ENCODE peak calls at places on chromosomes 16 and 17, in five cellular contexts. J, M, X, T and Q are unnamed samples.

GRCh38 chr17:79991924-79992656 is 43.6 kb downstream of the TBC1D16 start:
- DNase-seq in J (no peak), X (no peak), T (no peak), M (peak; percentile 40), Q (no peak)

GRCh38 chr17:51064061-51064735 is 56.5 kb downstream of the SPAG9 start:
- DNase-seq in J (no peak), M (no peak), T (no peak), X (no peak), Q (no peak)

GRCh38 chr17:32960815-32961214 is 30.8 kb upstream of the SPACA3 start:
- DNase-seq in M (no peak), X (no peak), J (no peak), T (no peak), Q (no peak)

GRCh38 chr17:2693561-2694380 is 17.8 kb downstream of the CLUH start:
- DNase-seq in T (no peak), X (peak; percentile 54), M (no peak), J (no peak), Q (no peak)

GRCh38 chr16:79436885-79437284 is 163.7 kb downstream of the MAF start:
- DNase-seq in J (no peak), X (no peak), T (no peak), M (no peak), Q (no peak)

GRCh38 chr16:50208460-50208931 is 55.4 kb downstream of the TENT4B start:
- DNase-seq in M (no peak), X (no peak), J (no peak), T (no peak), Q (no peak)

GRCh38 chr17:48374650-48375230 is 55.3 kb downstream of the SKAP1 start:
- DNase-seq in X (no peak), T (peak; percentile 63), M (peak; percentile 74), J (no peak), Q (no peak)

GRCh38 chr16:85974428-85975375 is 75.7 kb downstream of the IRF8 start:
- DNase-seq in J (no peak), X (no peak), T (no peak), M (no peak), Q (no peak)

GRCh38 chr16:51556694-51557327 is 405.7 kb upstream of the SALL1 start:
- DNase-seq in M (no peak), T (no peak), X (no peak), J (peak; percentile 92), Q (peak; percentile 98)

GRCh38 chr16:88554711-88555264 is 15.4 kb upstream of the ZC3H18 start:
- DNase-seq in T (no peak), J (no peak), X (no peak), M (no peak), Q (no peak)

GRCh38 chr17:77963441-77963840 is 4.9 kb downstream of the TNRC6C start:
- DNase-seq in T (no peak), X (no peak), J (peak; percentile 54), M (peak; percentile 74), Q (peak; percentile 95)

GRCh38 chr17:61926831-61927210 is 961 bp downstream of the INTS2 start:
- DNase-seq in X (no peak), M (no peak), J (no peak), T (no peak), Q (no peak)
- H3K4me3 ChIP-seq in X (peak overlapping the region; percentile 67), M (peak overlapping the region; percentile 68), J (peak overlapping the region; percentile 68), T (peak overlapping the region; percentile 88), Q (peak overlapping the region; percentile 78)

GRCh38 chr16:17469742-17470001 is 1.1 kb downstream of the XYLT1 start:
- DNase-seq in X (no peak), T (no peak), M (no peak), J (no peak), Q (no peak)
- H3K4me3 ChIP-seq in X (peak overlapping the region; percentile 69), T (no peak overlapping the region), M (peak overlapping the region; percentile 82), J (peak overlapping the region; percentile 73), Q (peak overlapping the region; percentile 91)

GRCh38 chr17:41547378-41547841 is 19.3 kb upstream of the KRT19 start:
- DNase-seq in M (peak; percentile 38), J (no peak), X (no peak), T (peak; percentile 75), Q (no peak)

GRCh38 chr17:41551370-41551769 is 20.5 kb downstream of the KRT9 start:
- DNase-seq in M (no peak), J (no peak), T (no peak), X (no peak), Q (no peak)

GRCh38 chr17:41548844-41549595 is 20.9 kb upstream of the KRT19 start:
- DNase-seq in T (peak; percentile 83), J (no peak), X (peak; percentile 87), M (peak; percentile 95), Q (peak; percentile 73)

GRCh38 chr17:41547921-41548843 is 20.1 kb upstream of the KRT19 start:
- DNase-seq in T (peak; percentile 96), X (peak; percentile 94), J (peak; percentile 92), M (no peak), Q (peak; percentile 98)

GRCh38 chr17:41549596-41550039 is 21.5 kb upstream of the KRT19 start:
- DNase-seq in M (no peak), X (no peak), T (no peak), J (no peak), Q (peak; percentile 24)
- H3K4me3 ChIP-seq in M (no peak overlapping the region), X (no peak overlapping the region), T (no peak overlapping the region), J (no peak overlapping the region), Q (no peak overlapping the region)

GRCh38 chr17:7615265-7615747 is 609 bp upstream of the FXR2 start:
- DNase-seq in X (no peak), M (no peak), T (no peak), J (no peak), Q (no peak)
- H3K4me3 ChIP-seq in X (peak overlapping the region; percentile 82), M (peak overlapping the region; percentile 51), T (peak overlapping the region; percentile 42), J (peak overlapping the region; percentile 48), Q (peak overlapping the region; percentile 44)

DNA sequence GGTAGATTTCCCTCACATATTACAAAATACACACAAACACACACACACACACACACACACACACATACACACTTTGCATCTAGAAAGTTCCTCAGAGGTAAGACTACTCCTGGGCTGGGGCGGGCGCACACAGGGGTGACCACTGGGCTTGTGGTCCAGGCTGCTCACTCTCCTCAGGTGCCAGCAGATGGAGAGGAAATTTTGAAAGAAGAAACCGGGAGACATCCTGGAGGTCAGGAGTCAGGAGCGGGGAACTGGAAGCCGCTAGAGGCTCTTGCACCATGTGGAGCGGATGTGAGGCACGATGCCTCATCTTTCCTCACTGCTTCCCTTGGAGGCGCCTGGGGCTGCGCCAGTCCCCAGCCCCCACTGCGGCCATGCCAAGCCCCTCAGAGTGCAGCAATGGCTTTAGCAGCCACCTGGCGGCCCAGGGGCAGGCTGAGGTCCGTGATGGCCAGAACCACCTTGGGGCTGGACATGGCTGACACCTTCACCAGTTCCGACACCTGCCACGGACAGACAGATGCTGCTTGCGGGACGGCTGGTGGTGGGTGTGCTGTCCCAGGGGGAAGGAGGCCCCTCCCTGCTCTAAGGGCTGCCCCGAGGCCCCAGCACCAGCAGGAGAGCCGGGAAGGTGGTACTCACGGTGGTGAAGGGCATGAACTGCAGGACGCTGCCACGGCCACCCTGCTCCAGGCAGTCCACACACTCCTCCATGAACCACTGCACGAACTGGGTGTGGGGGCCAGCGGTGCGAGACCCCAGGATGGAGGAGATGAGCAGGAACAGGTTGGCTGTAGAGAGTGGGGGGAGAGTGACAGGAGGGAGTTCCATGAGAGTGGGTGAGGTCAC is 4.1 kb downstream of the CSF3 start:
- DNase-seq in T (no peak), M (no peak), X (no peak), J (peak; percentile 18), Q (no peak)
- H3K4me3 ChIP-seq in T (no peak overlapping the region), M (no peak overlapping the region), X (no peak overlapping the region), J (no peak overlapping the region), Q (no peak overlapping the region)

GRCh38 chr17:68107373-68107772 is 71.8 kb downstream of the KPNA2 start:
- DNase-seq in M (no peak), T (no peak), X (no peak), J (no peak), Q (no peak)

GRCh38 chr17:68101992-68102758 is 66.6 kb downstream of the KPNA2 start:
- DNase-seq in T (no peak), J (no peak), X (peak; percentile 70), M (peak; percentile 19), Q (no peak)

GRCh38 chr17:68103148-68103547 is 67.6 kb downstream of the KPNA2 start:
- DNase-seq in J (no peak), X (no peak), M (no peak), T (no peak), Q (no peak)

GRCh38 chr17:68108313-68109000 is 72.9 kb downstream of the KPNA2 start:
- DNase-seq in T (no peak), X (no peak), M (no peak), J (no peak), Q (no peak)

GRCh38 chr17:68106085-68106484 is 70.5 kb downstream of the KPNA2 start:
- DNase-seq in M (no peak), X (no peak), J (no peak), T (no peak), Q (no peak)
- H3K4me3 ChIP-seq in M (no peak overlapping the region), X (no peak overlapping the region), J (no peak overlapping the region), T (no peak overlapping the region), Q (no peak overlapping the region)

GRCh38 chr17:81254955-81255717 is 16.0 kb downstream of the NDUFAF8 start:
- DNase-seq in T (no peak), M (peak; percentile 76), X (peak; percentile 89), J (peak; percentile 15), Q (peak; percentile 47)
- H3K4me3 ChIP-seq in T (no peak overlapping the region), M (no peak overlapping the region), X (no peak overlapping the region), J (no peak overlapping the region), Q (no peak overlapping the region)